ENCODE peak calls at places on chromosome X, in seven cellular contexts. N is SW480; S is putamen; O is HFF-Myc; L is activated effector memory CD4-positive, alpha-beta T cell treated with anti-CD3 and anti-CD28 coated beads, Interleukin-2, amount 50 U/mL, for 16 hours; H is naive thymus-derived CD4-positive, alpha-beta T cell; U is renal cortical epithelial cell. R is an unnamed sample.
A peak's percentile ranks its signal among the peaks of the same experiment; 100 is the strongest.

GRCh38 chrX:2691543-2692220 is 587 bp downstream of the CD99 start:
- DNase-seq in L (peak; percentile 73), H (no peak), N (peak; percentile 23), U (no peak), O (no peak), S (no peak), R (peak; percentile 54)

GRCh38 chrX:118240359-118240758 is 105.5 kb upstream of the WDR44 start:
- DNase-seq in S (no peak), O (no peak), N (no peak), U (no peak), L (no peak), H (no peak), R (peak; percentile 71)

GRCh38 chrX:110420771-110421498 is 62.3 kb downstream of the RTL9 start:
- DNase-seq in S (peak; percentile 86), O (no peak), H (no peak), L (no peak), N (peak; percentile 5), U (no peak), R (no peak)

GRCh38 chrX:50903387-50904027 is 7.0 kb upstream of the BMP15 start:
- DNase-seq in L (no peak), O (no peak), U (peak; percentile 35), N (peak; percentile 54), S (peak; percentile 47), H (no peak), R (no peak)

GRCh38 chrX:129840334-129840733 is 3.4 kb downstream of the ZDHHC9 start:
- DNase-seq in S (no peak), H (no peak), O (no peak), U (no peak), N (no peak), L (no peak), R (no peak)

GRCh38 chrX:131565909-131566308 is 22.0 kb downstream of the OR13H1 start:
- DNase-seq in S (no peak), U (no peak), H (no peak), O (no peak), N (no peak), L (no peak), R (no peak)

GRCh38 chrX:152904151-152905080 is 6.5 kb downstream of the ZNF185 start:
- DNase-seq in H (no peak), L (peak; percentile 75), N (peak; percentile 28), S (no peak), U (peak; percentile 79), O (no peak), R (peak; percentile 15)

GRCh38 chrX:109199726-109200125 is 282.2 kb downstream of the GUCY2F start:
- DNase-seq in H (no peak), L (no peak), O (no peak), S (no peak), U (no peak), N (no peak), R (peak; percentile 41)

GRCh38 chrX:10986616-10987015 is 124.5 kb upstream of the HCCS start:
- DNase-seq in S (no peak), L (no peak), U (no peak), N (no peak), O (no peak), H (no peak), R (peak; percentile 31)

GRCh38 chrX:38233891-38234807 is 13.5 kb upstream of the SRPX start:
- DNase-seq in O (no peak), S (no peak), L (no peak), H (no peak), N (peak; percentile 56), U (peak; percentile 82), R (peak; percentile 97)

GRCh38 chrX:134544614-134545255 is 84.8 kb downstream of the HPRT1 start:
- DNase-seq in H (no peak), L (no peak), O (no peak), N (no peak), S (no peak), U (no peak), R (no peak)

GRCh38 chrX:117301086-117301485 is 815.5 kb downstream of the KLHL13 start:
- DNase-seq in U (no peak), S (no peak), O (no peak), L (no peak), N (no peak), H (no peak), R (no peak)

GRCh38 chrX:78140206-78140605 is 756 bp upstream of the TAF9B start:
- DNase-seq in O (no peak), H (no peak), N (no peak), L (no peak), U (no peak), S (no peak), R (no peak)

GRCh38 chrX:86806786-86807185 is 658.5 kb downstream of the DACH2 start:
- DNase-seq in L (no peak), N (peak; percentile 17), S (no peak), U (no peak), O (no peak), H (no peak), R (no peak)

GRCh38 chrX:45517090-45517973 is 316.7 kb upstream of the DIPK2B start:
- DNase-seq in L (no peak), S (no peak), N (peak; percentile 40), H (no peak), U (peak; percentile 81), O (no peak), R (peak; percentile 76)

GRCh38 chrX:78886550-78886949 is 58.6 kb upstream of the P2RY10 start:
- DNase-seq in S (no peak), O (no peak), N (peak; percentile 3), L (no peak), H (peak; percentile 5), U (peak; percentile 1), R (peak; percentile 11)

GRCh38 chrX:65127804-65128203 is 151.6 kb upstream of the ZC4H2 start:
- DNase-seq in S (no peak), H (peak; percentile 55), O (no peak), L (no peak), U (no peak), N (no peak), R (no peak)

GRCh38 chrX:17559728-17560379 is 177.4 kb upstream of the SCML1 start:
- DNase-seq in N (peak; percentile 75), U (peak; percentile 85), S (no peak), O (peak; percentile 56), H (no peak), L (no peak), R (peak; percentile 91)

GRCh38 chrX:68841251-68842049 is 12.6 kb downstream of the EFNB1 start:
- DNase-seq in N (no peak), H (no peak), L (no peak), U (no peak), S (no peak), O (no peak), R (no peak)

GRCh38 chrX:108590496-108590895 is 145.9 kb downstream of the IRS4 start:
- DNase-seq in H (no peak), N (no peak), L (no peak), U (no peak), O (no peak), S (no peak), R (no peak)

GRCh38 chrX:112759512-112759911 is 79.8 kb upstream of the LHFPL1 start:
- DNase-seq in S (no peak), N (peak; percentile 44), L (no peak), H (no peak), O (no peak), U (peak; percentile 81), R (no peak)

GRCh38 chrX:108090474-108091265 is 672 bp downstream of the PSMD10 start:
- DNase-seq in N (peak; percentile 23), U (peak; percentile 33), L (no peak), O (no peak), H (no peak), S (no peak), R (peak; percentile 30)

GRCh38 chrX:15319075-15319474 is 3.6 kb upstream of the ASB11 start:
- DNase-seq in O (no peak), U (no peak), N (no peak), L (no peak), H (no peak), S (peak; percentile 68), R (no peak)

GRCh38 chrX:135112096-135112729 is 8.1 kb downstream of the ETDB start:
- DNase-seq in S (no peak), N (peak; percentile 26), H (no peak), U (peak; percentile 20), O (no peak), L (peak; percentile 64), R (peak; percentile 13)

GRCh38 chrX:41705680-41706374 is 17.1 kb downstream of the GPR34 start:
- DNase-seq in H (no peak), U (no peak), L (no peak), S (peak; percentile 21), N (no peak), O (no peak), R (no peak)